ENCODE peak calls at places on chromosomes 1 and 21, in four cellular contexts. Y is pancreas, E is choroid plexus epithelial cell, A is skeletal muscle cell. O is an unnamed sample.
A peak's percentile ranks its signal among the peaks of the same experiment; 100 is the strongest.

GRCh38 chr21:40465382-40465781 is 381.6 kb downstream of the DSCAM start:
- DNase-seq in Y (no peak), E (no peak), A (no peak), O (no peak)

GRCh38 chr1:202908998-202909397 is 18.0 kb downstream of the KLHL12 start:
- DNase-seq in Y (no peak), E (no peak), A (no peak), O (no peak)

GRCh38 chr1:17655922-17656321 is 99.2 kb upstream of the ACTL8 start:
- DNase-seq in Y (no peak), E (no peak), A (no peak), O (no peak)

GRCh38 chr1:24915819-24916602 is 14.1 kb downstream of the RUNX3 start:
- DNase-seq in E (no peak), Y (no peak), A (no peak), O (no peak)

GRCh38 chr1:53442297-53442696 is 16.9 kb upstream of the DMRTB1 start:
- DNase-seq in Y (no peak), E (peak; percentile 84), A (peak; percentile 48), O (peak; percentile 55)

GRCh38 chr1:119379117-119379516 is 10.5 kb downstream of the HAO2 start:
- DNase-seq in E (no peak), A (no peak), Y (no peak), O (no peak)

GRCh38 chr1:70627910-70628309 is 216.8 kb downstream of the CTH start:
- DNase-seq in Y (peak; percentile 5), E (peak; percentile 1), A (no peak), O (no peak)

GRCh38 chr1:238370600-238370999 is 479.9 kb upstream of the ZP4 start:
- DNase-seq in Y (no peak), E (no peak), A (no peak), O (no peak)

GRCh38 chr1:155983191-155984023 is 5.1 kb upstream of the ARHGEF2 start:
- DNase-seq in E (peak; percentile 95), Y (no peak), A (peak; percentile 99), O (peak; percentile 98)